ENCODE peak calls at places on chromosomes 2 and 18, in seven cellular contexts. One of them, this sample, is unnamed.

GRCh38 chr2:202178342-202178958 is 59.9 kb downstream of the SUMO1 start:
- DNase-seq in mesothelial cell of epicardium: peak; percentile 62
- DNase-seq in psoas muscle: no peak
- DNase-seq in fibroblast of lung: peak; percentile 80
- DNase-seq in Calu3: peak; percentile 67
- DNase-seq in right lobe of liver: no peak
- DNase-seq in cardiac muscle cell: peak; percentile 84
- DNase-seq in this sample: no peak

GRCh38 chr2:241009191-241009590 is 10.8 kb downstream of the SNED1 start:
- DNase-seq in mesothelial cell of epicardium: no peak
- DNase-seq in psoas muscle: no peak
- DNase-seq in fibroblast of lung: no peak
- DNase-seq in Calu3: no peak
- DNase-seq in right lobe of liver: no peak
- DNase-seq in cardiac muscle cell: no peak
- DNase-seq in this sample: no peak

GRCh38 chr18:3706279-3707097 is 256.5 kb downstream of the TGIF1 start:
- DNase-seq in mesothelial cell of epicardium: no peak
- DNase-seq in psoas muscle: no peak
- DNase-seq in fibroblast of lung: peak; percentile 79
- DNase-seq in Calu3: no peak
- DNase-seq in right lobe of liver: no peak
- DNase-seq in cardiac muscle cell: no peak
- DNase-seq in this sample: peak; percentile 70

GRCh38 chr2:30808695-30809094 is 1.4 kb upstream of the CAPN13 start:
- DNase-seq in mesothelial cell of epicardium: no peak
- DNase-seq in psoas muscle: no peak
- DNase-seq in fibroblast of lung: no peak
- DNase-seq in Calu3: no peak
- DNase-seq in right lobe of liver: no peak
- DNase-seq in cardiac muscle cell: no peak
- DNase-seq in this sample: no peak

GRCh38 chr2:108031471-108031941 is 45.2 kb downstream of the SLC5A7 start:
- DNase-seq in mesothelial cell of epicardium: no peak
- DNase-seq in psoas muscle: no peak
- DNase-seq in fibroblast of lung: no peak
- DNase-seq in Calu3: no peak
- DNase-seq in right lobe of liver: peak; percentile 47
- DNase-seq in cardiac muscle cell: no peak
- DNase-seq in this sample: no peak

GRCh38 chr2:146817613-146818012 is 1027.2 kb upstream of the ACVR2A start:
- DNase-seq in mesothelial cell of epicardium: no peak
- DNase-seq in psoas muscle: no peak
- DNase-seq in fibroblast of lung: peak; percentile 12
- DNase-seq in Calu3: no peak
- DNase-seq in right lobe of liver: no peak
- DNase-seq in cardiac muscle cell: no peak
- DNase-seq in this sample: no peak

GRCh38 chr2:58720770-58721697 is 479.9 kb upstream of the FANCL start:
- DNase-seq in mesothelial cell of epicardium: no peak
- DNase-seq in psoas muscle: no peak
- DNase-seq in fibroblast of lung: no peak
- DNase-seq in Calu3: no peak
- DNase-seq in right lobe of liver: no peak
- DNase-seq in cardiac muscle cell: no peak
- DNase-seq in this sample: no peak

GRCh38 chr2:219041252-219041651 is at the start of gene CFAP65:
- DNase-seq in mesothelial cell of epicardium: no peak
- DNase-seq in psoas muscle: no peak
- DNase-seq in fibroblast of lung: peak; percentile 66
- DNase-seq in Calu3: peak; percentile 77
- DNase-seq in right lobe of liver: no peak
- DNase-seq in cardiac muscle cell: peak; percentile 69
- DNase-seq in this sample: peak; percentile 22

GRCh38 chr2:55052087-55053061 is 2.1 kb upstream of the RTN4 start:
- DNase-seq in mesothelial cell of epicardium: no peak
- DNase-seq in psoas muscle: no peak
- DNase-seq in fibroblast of lung: peak; percentile 49
- DNase-seq in Calu3: no peak
- DNase-seq in right lobe of liver: no peak
- DNase-seq in cardiac muscle cell: no peak
- DNase-seq in this sample: no peak

GRCh38 chr2:231533086-231533776 is 3.0 kb upstream of the NMUR1 start:
- DNase-seq in mesothelial cell of epicardium: no peak
- DNase-seq in psoas muscle: no peak
- DNase-seq in fibroblast of lung: no peak
- DNase-seq in Calu3: no peak
- DNase-seq in right lobe of liver: no peak
- DNase-seq in cardiac muscle cell: no peak
- DNase-seq in this sample: no peak

GRCh38 chr2:31426096-31426495 is 11.6 kb upstream of the XDH start:
- DNase-seq in mesothelial cell of epicardium: no peak
- DNase-seq in psoas muscle: no peak
- DNase-seq in fibroblast of lung: no peak
- DNase-seq in Calu3: no peak
- DNase-seq in right lobe of liver: no peak
- DNase-seq in cardiac muscle cell: no peak
- DNase-seq in this sample: no peak

GRCh38 chr2:50546790-50547189 is 485.1 kb downstream of the NRXN1 start:
- DNase-seq in mesothelial cell of epicardium: no peak
- DNase-seq in psoas muscle: no peak
- DNase-seq in fibroblast of lung: no peak
- DNase-seq in Calu3: no peak
- DNase-seq in right lobe of liver: no peak
- DNase-seq in cardiac muscle cell: no peak
- DNase-seq in this sample: no peak

GRCh38 chr18:11037841-11038240 is 111.5 kb downstream of the PIEZO2 start:
- DNase-seq in mesothelial cell of epicardium: no peak
- DNase-seq in psoas muscle: no peak
- DNase-seq in fibroblast of lung: no peak
- DNase-seq in Calu3: no peak
- DNase-seq in right lobe of liver: no peak
- DNase-seq in cardiac muscle cell: no peak
- DNase-seq in this sample: no peak

GRCh38 chr18:11040359-11040758 is 109.0 kb downstream of the PIEZO2 start:
- DNase-seq in mesothelial cell of epicardium: no peak
- DNase-seq in psoas muscle: no peak
- DNase-seq in fibroblast of lung: no peak
- DNase-seq in Calu3: no peak
- DNase-seq in right lobe of liver: no peak
- DNase-seq in cardiac muscle cell: no peak
- DNase-seq in this sample: no peak

GRCh38 chr18:11042247-11042646 is 107.1 kb downstream of the PIEZO2 start:
- DNase-seq in mesothelial cell of epicardium: no peak
- DNase-seq in psoas muscle: no peak
- DNase-seq in fibroblast of lung: peak; percentile 88
- DNase-seq in Calu3: no peak
- DNase-seq in right lobe of liver: no peak
- DNase-seq in cardiac muscle cell: no peak
- DNase-seq in this sample: no peak

GRCh38 chr18:11043694-11044093 is 105.7 kb downstream of the PIEZO2 start:
- DNase-seq in mesothelial cell of epicardium: no peak
- DNase-seq in psoas muscle: no peak
- DNase-seq in fibroblast of lung: no peak
- DNase-seq in Calu3: no peak
- DNase-seq in right lobe of liver: no peak
- DNase-seq in cardiac muscle cell: no peak
- DNase-seq in this sample: no peak

GRCh38 chr18:11040823-11041712 is 108.3 kb downstream of the PIEZO2 start:
- DNase-seq in mesothelial cell of epicardium: no peak
- DNase-seq in psoas muscle: no peak
- DNase-seq in fibroblast of lung: peak; percentile 80
- DNase-seq in Calu3: peak; percentile 69
- DNase-seq in right lobe of liver: no peak
- DNase-seq in cardiac muscle cell: peak; percentile 69
- DNase-seq in this sample: no peak
- TF ChIP-seq CTCF in mesothelial cell of epicardium: peak; percentile 72
- TF ChIP-seq CTCF in psoas muscle: peak; percentile 81
- TF ChIP-seq CTCF in fibroblast of lung: peak; percentile 84
- TF ChIP-seq CTCF in Calu3: peak; percentile 75
- TF ChIP-seq CTCF in right lobe of liver: peak; percentile 72
- TF ChIP-seq CTCF in cardiac muscle cell: peak; percentile 82
- TF ChIP-seq CTCF in this sample: peak; percentile 72

GRCh38 chr18:31399336-31400032 is 22.9 kb downstream of the DSG4 start:
- DNase-seq in mesothelial cell of epicardium: no peak
- DNase-seq in psoas muscle: no peak
- DNase-seq in fibroblast of lung: no peak
- DNase-seq in Calu3: peak; percentile 21
- DNase-seq in right lobe of liver: no peak
- DNase-seq in cardiac muscle cell: no peak
- DNase-seq in this sample: no peak

GRCh38 chr18:31398191-31398590 is 21.6 kb downstream of the DSG4 start:
- DNase-seq in mesothelial cell of epicardium: no peak
- DNase-seq in psoas muscle: no peak
- DNase-seq in fibroblast of lung: no peak
- DNase-seq in Calu3: no peak
- DNase-seq in right lobe of liver: no peak
- DNase-seq in cardiac muscle cell: no peak
- DNase-seq in this sample: no peak

GRCh38 chr18:31400191-31400590 is 23.6 kb downstream of the DSG4 start:
- DNase-seq in mesothelial cell of epicardium: no peak
- DNase-seq in psoas muscle: no peak
- DNase-seq in fibroblast of lung: no peak
- DNase-seq in Calu3: no peak
- DNase-seq in right lobe of liver: no peak
- DNase-seq in cardiac muscle cell: no peak
- DNase-seq in this sample: no peak

GRCh38 chr18:31393286-31393685 is 16.7 kb downstream of the DSG4 start:
- DNase-seq in mesothelial cell of epicardium: no peak
- DNase-seq in psoas muscle: no peak
- DNase-seq in fibroblast of lung: no peak
- DNase-seq in Calu3: no peak
- DNase-seq in right lobe of liver: no peak
- DNase-seq in cardiac muscle cell: no peak
- DNase-seq in this sample: no peak

DNA sequence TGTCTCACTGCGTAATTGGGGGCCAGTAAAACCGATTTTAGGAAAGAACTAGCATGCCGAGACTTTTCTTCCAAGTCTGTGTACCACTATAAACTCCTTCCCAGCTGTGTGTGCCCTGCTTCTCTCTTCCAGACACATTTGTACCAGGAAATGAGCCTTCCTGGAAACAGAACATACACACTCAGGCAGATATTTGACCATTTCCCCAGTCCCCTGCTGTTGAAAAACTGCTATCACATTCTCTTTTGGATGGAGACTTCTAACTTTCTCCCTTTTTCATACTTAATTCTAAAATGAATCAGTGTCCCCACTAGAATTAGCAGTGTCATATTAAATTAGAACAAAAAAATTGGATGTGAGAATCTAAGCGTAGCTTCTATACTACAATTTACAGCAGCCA is 20.2 kb downstream of the DSG4 start:
- DNase-seq in mesothelial cell of epicardium: no peak
- DNase-seq in psoas muscle: no peak
- DNase-seq in fibroblast of lung: no peak
- DNase-seq in Calu3: no peak
- DNase-seq in right lobe of liver: no peak
- DNase-seq in cardiac muscle cell: no peak
- DNase-seq in this sample: no peak
- TF ChIP-seq CTCF in mesothelial cell of epicardium: peak; percentile 33
- TF ChIP-seq CTCF in psoas muscle: no peak
- TF ChIP-seq CTCF in fibroblast of lung: no peak
- TF ChIP-seq CTCF in Calu3: no peak
- TF ChIP-seq CTCF in right lobe of liver: no peak
- TF ChIP-seq CTCF in cardiac muscle cell: no peak
- TF ChIP-seq CTCF in this sample: no peak

GRCh38 chr2:199405241-199405640 is 52.5 kb downstream of the SATB2 start:
- DNase-seq in mesothelial cell of epicardium: no peak
- DNase-seq in psoas muscle: no peak
- DNase-seq in fibroblast of lung: peak; percentile 38
- DNase-seq in Calu3: no peak
- DNase-seq in right lobe of liver: no peak
- DNase-seq in cardiac muscle cell: peak; percentile 17
- DNase-seq in this sample: no peak
- TF ChIP-seq CTCF in mesothelial cell of epicardium: peak; percentile 50
- TF ChIP-seq CTCF in psoas muscle: peak; percentile 15
- TF ChIP-seq CTCF in fibroblast of lung: peak; percentile 29
- TF ChIP-seq CTCF in Calu3: no peak
- TF ChIP-seq CTCF in right lobe of liver: peak; percentile 30
- TF ChIP-seq CTCF in cardiac muscle cell: peak; percentile 37
- TF ChIP-seq CTCF in this sample: peak; percentile 24

GRCh38 chr2:160085662-160086061 is 23.2 kb upstream of the PLA2R1 start:
- DNase-seq in mesothelial cell of epicardium: no peak
- DNase-seq in psoas muscle: no peak
- DNase-seq in fibroblast of lung: no peak
- DNase-seq in Calu3: no peak
- DNase-seq in right lobe of liver: no peak
- DNase-seq in cardiac muscle cell: no peak
- DNase-seq in this sample: no peak

GRCh38 chr2:160091381-160091780 is 29.0 kb upstream of the PLA2R1 start:
- DNase-seq in mesothelial cell of epicardium: no peak
- DNase-seq in psoas muscle: no peak
- DNase-seq in fibroblast of lung: peak; percentile 19
- DNase-seq in Calu3: no peak
- DNase-seq in right lobe of liver: no peak
- DNase-seq in cardiac muscle cell: no peak
- DNase-seq in this sample: no peak

GRCh38 chr2:160092445-160092844 is 30.0 kb upstream of the PLA2R1 start:
- DNase-seq in mesothelial cell of epicardium: no peak
- DNase-seq in psoas muscle: no peak
- DNase-seq in fibroblast of lung: no peak
- DNase-seq in Calu3: no peak
- DNase-seq in right lobe of liver: no peak
- DNase-seq in cardiac muscle cell: no peak
- DNase-seq in this sample: no peak

DNA sequence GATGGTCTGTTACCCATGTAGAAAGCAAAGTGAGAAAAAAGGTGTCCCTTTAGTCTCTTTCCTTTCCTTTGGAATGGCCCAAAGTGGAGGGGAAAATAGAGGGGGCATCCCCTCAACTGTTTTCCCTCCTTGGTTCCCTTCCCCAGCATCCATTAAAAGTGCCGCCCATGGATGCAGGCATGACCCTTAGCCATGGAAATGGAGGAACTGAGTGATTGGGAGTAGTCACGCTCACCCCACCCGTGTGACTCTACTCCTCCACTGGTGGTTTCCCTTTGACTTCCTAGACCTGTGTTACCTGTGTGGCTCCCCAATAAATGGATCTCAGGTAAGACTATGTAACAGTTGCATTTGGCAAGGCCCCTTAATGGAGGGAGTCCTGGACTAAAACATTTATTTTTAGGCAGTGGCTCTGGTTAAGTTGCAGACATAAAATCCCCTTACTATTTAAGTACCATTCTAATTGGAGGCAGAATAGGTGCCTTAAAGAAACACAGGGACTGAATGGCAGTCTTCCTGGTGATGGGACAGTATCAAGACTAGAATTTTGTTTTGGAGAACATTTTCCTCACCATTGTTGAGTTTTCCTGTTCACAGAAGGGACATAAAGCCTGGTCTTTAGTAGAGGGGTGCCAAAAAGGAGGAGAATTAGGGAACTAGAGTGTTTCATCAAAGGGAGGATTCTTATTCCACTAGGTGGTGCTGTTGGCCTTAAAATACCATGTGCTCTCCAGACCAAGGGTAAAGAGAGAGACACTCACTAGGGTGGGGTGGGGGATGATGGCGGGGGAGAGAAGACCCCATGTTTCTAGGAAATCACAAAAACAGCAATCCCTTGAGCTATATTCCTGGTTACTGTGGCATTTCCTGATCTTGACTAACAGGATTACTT is 25.7 kb upstream of the PLA2R1 start:
- DNase-seq in mesothelial cell of epicardium: no peak
- DNase-seq in psoas muscle: no peak
- DNase-seq in fibroblast of lung: peak; percentile 29
- DNase-seq in Calu3: peak; percentile 5
- DNase-seq in right lobe of liver: no peak
- DNase-seq in cardiac muscle cell: no peak
- DNase-seq in this sample: no peak
- TF ChIP-seq CTCF in mesothelial cell of epicardium: no peak
- TF ChIP-seq CTCF in psoas muscle: no peak
- TF ChIP-seq CTCF in fibroblast of lung: no peak
- TF ChIP-seq CTCF in Calu3: peak; percentile 18
- TF ChIP-seq CTCF in right lobe of liver: peak; percentile 24
- TF ChIP-seq CTCF in cardiac muscle cell: peak; percentile 26
- TF ChIP-seq CTCF in this sample: peak; percentile 30